ENCODE peak calls at places on chromosome 19, in ten cellular contexts. P is cardiac muscle cell, O is A673, K is lung, E is ovary, T is transverse colon, M is ascending aorta, A is WERI-Rb-1, F is IMR-90, R is tibial nerve. H is an unnamed sample. For H3K27me3 and H3K36me3, the result is how much of the 10 kb centered on the place peaks cover.

GRCh38 chr19:35940839-35941238 is 4.7 kb downstream of the LRFN3 start:
- DNase-seq in O (no peak), K (no peak), F (no peak), T (no peak), A (no peak), E (no peak), M (no peak), R (no peak), P (no peak), H (no peak)

GRCh38 chr19:4443966-4444764 is 13.4 kb downstream of the UBXN6 start:
- DNase-seq in M (no peak), O (no peak), E (no peak), K (no peak), F (no peak), T (no peak), A (no peak), P (no peak), R (no peak), H (peak)

GRCh38 chr19:31627824-31628223 is 278.6 kb upstream of the TSHZ3 start:
- DNase-seq in T (no peak), F (no peak), E (no peak), O (no peak), A (no peak), R (no peak), P (no peak), M (no peak), K (no peak), H (no peak)

GRCh38 chr19:4910594-4911273 is 1.4 kb downstream of the UHRF1 start:
- DNase-seq in A (no peak), T (peak), E (no peak), P (no peak), K (no peak), O (peak), F (peak), M (no peak), R (peak), H (peak)

GRCh38 chr19:4136680-4137088 is 12.8 kb upstream of the MAP2K2 start:
- DNase-seq in T (peak), K (no peak), M (no peak), F (no peak), O (no peak), A (no peak), E (no peak), P (no peak), R (no peak), H (no peak)

GRCh38 chr19:35231956-35232746 is 3.6 kb upstream of the FAM187B start:
- DNase-seq in E (no peak), M (no peak), T (no peak), O (no peak), R (no peak), A (no peak), P (no peak), F (no peak), K (no peak), H (no peak)

GRCh38 chr19:9474975-9475374 is 23.4 kb downstream of the ZNF560 start:
- DNase-seq in A (no peak), F (no peak), M (no peak), O (no peak), E (no peak), T (no peak), R (no peak), P (no peak), K (no peak), H (no peak)

GRCh38 chr19:7658219-7658686 is 10.6 kb upstream of the RETN start:
- DNase-seq in O (no peak), M (no peak), K (no peak), E (no peak), P (no peak), A (no peak), F (no peak), R (no peak), T (peak), H (peak)

GRCh38 chr19:15293751-15294505 is 38.4 kb downstream of the BRD4 start:
- DNase-seq in O (no peak), M (no peak), T (no peak), E (no peak), K (no peak), A (no peak), F (peak), P (no peak), R (no peak), H (no peak)

GRCh38 chr19:56301886-56302620 is 12.6 kb downstream of the ZSCAN5A start:
- DNase-seq in F (no peak), A (no peak), T (no peak), E (no peak), R (no peak), M (no peak), K (no peak), P (no peak), O (peak), H (no peak)

GRCh38 chr19:56367829-56368711 is 25.3 kb downstream of the ZNF582 start:
- DNase-seq in A (peak), O (peak), K (peak), R (peak), T (peak), P (peak), M (peak), F (peak), E (peak), H (peak)

GRCh38 chr19:54137913-54138776 is 583 bp downstream of the CNOT3 start:
- DNase-seq in P (peak), F (no peak), O (no peak), E (peak), K (no peak), T (peak), R (no peak), M (no peak), A (no peak), H (peak)

GRCh38 chr19:40280608-40281221 is 4.4 kb downstream of the AKT2 start:
- DNase-seq in E (no peak), A (no peak), P (no peak), R (no peak), O (no peak), T (peak), K (peak), F (no peak), M (no peak), H (peak)
- H3K4me3 ChIP-seq in E (no peak), A (no peak), P (no peak), R (no peak), O (no peak), T (no peak), K (no peak), F (no peak), M (no peak), H (no peak)

GRCh38 chr19:39602224-39602623 is at the start of gene LGALS13:
- DNase-seq in P (no peak), F (no peak), T (no peak), R (no peak), A (no peak), O (no peak), M (no peak), K (no peak), E (no peak), H (no peak)

GRCh38 chr19:39603825-39604224 is 1.5 kb downstream of the LGALS13 start:
- DNase-seq in O (no peak), A (no peak), E (no peak), M (no peak), T (no peak), R (no peak), F (no peak), K (no peak), P (no peak), H (no peak)

GRCh38 chr19:39596911-39597310 is 5.4 kb upstream of the LGALS13 start:
- DNase-seq in T (no peak), P (no peak), K (no peak), O (no peak), F (no peak), R (no peak), A (no peak), E (no peak), M (no peak), H (no peak)

GRCh38 chr19:39595950-39596349 is 6.4 kb upstream of the LGALS13 start:
- DNase-seq in M (no peak), R (no peak), T (no peak), K (no peak), P (no peak), A (no peak), O (no peak), F (no peak), E (no peak), H (no peak)

DNA sequence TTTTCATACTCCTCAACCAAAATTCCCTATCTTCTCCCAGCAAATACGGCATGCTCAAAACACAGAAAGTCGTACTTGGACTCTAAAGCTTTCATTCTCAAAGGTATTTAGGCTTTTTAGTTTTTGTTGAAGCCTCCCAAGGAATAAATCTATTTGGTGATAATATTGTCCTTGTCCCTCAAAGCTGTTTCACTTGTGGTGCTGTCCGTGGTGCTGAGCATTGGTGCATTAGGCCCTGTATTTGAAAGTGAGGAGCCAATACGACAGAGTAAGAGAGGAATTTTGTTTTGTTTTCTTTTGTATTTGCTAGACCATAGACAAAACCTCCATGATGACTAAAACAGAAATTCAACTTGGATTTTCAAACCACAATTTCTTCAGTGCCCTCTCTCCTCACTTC is 3.2 kb upstream of the LGALS13 start:
- DNase-seq in O (peak), K (no peak), M (no peak), P (peak), T (no peak), F (peak), A (no peak), R (no peak), E (no peak), H (peak)
- H3K27me3 ChIP-seq in O (under half), K (under half), M (under half), P (under half), T (under half), F (under half), A (half or more), R (under half), E (under half), H (under half)

GRCh38 chr19:41205995-41206394 is 13.0 kb downstream of the CYP2S1 start:
- DNase-seq in R (no peak), A (no peak), T (no peak), M (no peak), F (no peak), P (no peak), K (no peak), E (no peak), O (no peak), H (no peak)
- H3K36me3 ChIP-seq in R (under half), A (under half), T (under half), M (under half), F (under half), P (under half), K (under half), E (under half), O (under half), H (under half)

GRCh38 chr19:40646564-40647254 is 43.7 kb downstream of the NUMBL start:
- DNase-seq in R (no peak), E (no peak), O (no peak), A (no peak), F (peak), T (no peak), K (no peak), P (no peak), M (no peak), H (no peak)
- H3K4me3 ChIP-seq in R (no peak), E (peak), O (no peak), A (no peak), F (peak), T (no peak), K (no peak), P (no peak), M (no peak), H (no peak)